ENCODE peak calls at places on chromosomes 3 and 15, in nine cellular contexts. V is smooth muscle cell of the brain vasculature; T is skeletal muscle cell; Z is non-pigmented ciliary epithelial cell; F is transverse colon; M is activated T-cell treated with anti-CD3 and anti-CD28 coated beads, Interleukin-2, amount 50 U/mL, for 72 hours; O is pons; J is cardiac muscle cell; H is BE2C. Y is an unnamed sample.

GRCh38 chr15:80242132-80242769 is 9.8 kb downstream of the CTXND1 start:
- DNase-seq in J (peak; percentile 56), Z (no peak), T (no peak), O (no peak), H (peak; percentile 61), F (peak; percentile 12), V (no peak), M (peak; percentile 4), Y (peak; percentile 60)

GRCh38 chr3:111027868-111028267 is 43.7 kb upstream of the NECTIN3 start:
- DNase-seq in F (no peak), T (no peak), V (no peak), Z (no peak), J (no peak), O (no peak), M (no peak), H (no peak), Y (no peak)

GRCh38 chr15:60115579-60116415 is 111.7 kb downstream of the FOXB1 start:
- DNase-seq in Z (no peak), T (no peak), O (no peak), J (no peak), H (no peak), F (no peak), M (no peak), V (no peak), Y (no peak)

GRCh38 chr15:68028808-68029207 is 25.3 kb upstream of the PIAS1 start:
- DNase-seq in V (no peak), Z (no peak), F (no peak), T (no peak), M (no peak), H (no peak), J (no peak), O (no peak), Y (no peak)

GRCh38 chr3:168531116-168531515 is 435.4 kb upstream of the GOLIM4 start:
- DNase-seq in F (no peak), V (no peak), Z (no peak), M (no peak), H (no peak), O (peak; percentile 29), T (no peak), J (peak; percentile 75), Y (no peak)

GRCh38 chr15:25787855-25788521 is 75.1 kb downstream of the ATP10A start:
- DNase-seq in F (peak; percentile 21), M (peak; percentile 25), H (no peak), Z (no peak), V (no peak), O (no peak), T (no peak), J (no peak), Y (no peak)

GRCh38 chr15:25676070-25676469 is 187.1 kb downstream of the ATP10A start:
- DNase-seq in O (no peak), J (no peak), Z (no peak), H (no peak), T (no peak), M (no peak), V (no peak), F (no peak), Y (no peak)

GRCh38 chr3:12679468-12679867 is 15.6 kb upstream of the RAF1 start:
- DNase-seq in H (peak; percentile 18), F (no peak), J (no peak), V (peak; percentile 65), Z (peak; percentile 64), T (peak; percentile 76), M (no peak), O (no peak), Y (no peak)

GRCh38 chr3:153090973-153091372 is 71.1 kb upstream of the RAP2B start:
- DNase-seq in Z (no peak), V (no peak), O (no peak), H (no peak), M (no peak), J (no peak), T (no peak), F (no peak), Y (no peak)

GRCh38 chr3:195698325-195699147 is 22.2 kb upstream of the MUC20 start:
- DNase-seq in Z (no peak), O (no peak), F (no peak), V (peak; percentile 95), H (no peak), T (no peak), M (no peak), J (no peak), Y (no peak)

GRCh38 chr3:51722362-51722761 is 15.5 kb downstream of the GRM2 start:
- DNase-seq in O (no peak), H (no peak), J (no peak), F (no peak), M (no peak), T (no peak), Z (no peak), V (no peak), Y (no peak)

GRCh38 chr3:182438398-182438797 is 354.9 kb upstream of the ATP11B start:
- DNase-seq in V (no peak), T (no peak), M (no peak), J (no peak), H (no peak), O (no peak), F (no peak), Z (no peak), Y (no peak)

GRCh38 chr3:16419640-16420039 is 93.9 kb downstream of the RFTN1 start:
- DNase-seq in V (no peak), J (no peak), O (no peak), T (peak; percentile 72), M (no peak), H (no peak), F (no peak), Z (no peak), Y (no peak)

GRCh38 chr3:13141991-13142412 is 68.8 kb upstream of the IQSEC1 start:
- DNase-seq in H (no peak), V (peak; percentile 17), O (peak; percentile 28), T (no peak), Z (no peak), M (peak; percentile 19), J (peak; percentile 85), F (no peak), Y (peak; percentile 62)

GRCh38 chr3:38297947-38298711 is 16.0 kb downstream of the SLC22A14 start:
- DNase-seq in O (peak; percentile 4), V (no peak), T (no peak), Z (peak; percentile 3), J (no peak), F (no peak), M (no peak), H (no peak), Y (no peak)

GRCh38 chr3:123405936-123406510 is 42.9 kb downstream of the ADCY5 start:
- DNase-seq in Z (no peak), T (no peak), F (no peak), M (no peak), H (no peak), V (no peak), J (no peak), O (no peak), Y (no peak)

GRCh38 chr15:48388017-48388936 is 57.0 kb downstream of the DUT start:
- DNase-seq in Z (no peak), J (peak; percentile 55), T (no peak), M (no peak), F (no peak), V (no peak), O (no peak), H (no peak), Y (no peak)

GRCh38 chr3:123385981-123386380 is 62.9 kb downstream of the ADCY5 start:
- DNase-seq in H (no peak), O (no peak), M (no peak), Z (no peak), T (no peak), F (no peak), V (no peak), J (no peak), Y (no peak)

GRCh38 chr15:33567652-33568051 is 256.9 kb downstream of the RYR3 start:
- DNase-seq in M (no peak), J (no peak), T (no peak), O (no peak), H (no peak), Z (no peak), F (no peak), V (no peak), Y (no peak)

GRCh38 chr3:161890147-161890625 is 393.6 kb downstream of the OTOL1 start:
- DNase-seq in O (no peak), H (peak; percentile 71), T (peak; percentile 98), F (peak; percentile 16), Z (peak; percentile 99), M (no peak), V (peak; percentile 98), J (no peak), Y (no peak)

GRCh38 chr3:112633757-112634156 is 7.2 kb downstream of the CCDC80 start:
- DNase-seq in O (no peak), M (no peak), F (no peak), H (no peak), J (no peak), Z (no peak), V (no peak), T (no peak), Y (no peak)

GRCh38 chr3:11001020-11001657 is 8.6 kb downstream of the SLC6A1 start:
- DNase-seq in O (peak; percentile 93), M (no peak), Z (no peak), H (no peak), J (no peak), F (no peak), T (no peak), V (no peak), Y (no peak)

GRCh38 chr3:114557791-114558190 is 264.0 kb downstream of the TIGIT start:
- DNase-seq in T (no peak), V (no peak), H (no peak), F (no peak), Z (no peak), O (no peak), M (no peak), J (no peak), Y (no peak)

GRCh38 chr3:22887664-22888291 is 315.3 kb upstream of the UBE2E2 start:
- DNase-seq in T (peak; percentile 8), F (peak; percentile 19), O (peak; percentile 47), J (peak; percentile 60), M (no peak), V (peak; percentile 9), Z (peak; percentile 13), H (no peak), Y (no peak)

GRCh38 chr3:64918989-64919388 is 231.2 kb upstream of the ADAMTS9 start:
- DNase-seq in O (no peak), J (no peak), T (no peak), Z (no peak), F (no peak), H (no peak), V (no peak), M (no peak), Y (no peak)

GRCh38 chr3:31532587-31533168 is at the start of gene STT3B:
- DNase-seq in M (peak; percentile 90), T (peak; percentile 51), Z (no peak), F (peak; percentile 86), H (no peak), V (no peak), J (peak; percentile 71), O (peak; percentile 77), Y (peak; percentile 83)

GRCh38 chr3:99656606-99657005 is 18.2 kb downstream of the COL8A1 start:
- DNase-seq in J (no peak), M (no peak), F (no peak), O (no peak), V (no peak), Z (no peak), H (no peak), T (no peak), Y (no peak)

GRCh38 chr15:77550275-77551251 is 82.1 kb downstream of the LINGO1 start:
- DNase-seq in M (no peak), T (no peak), J (peak; percentile 21), Z (no peak), H (no peak), O (no peak), V (no peak), F (no peak), Y (no peak)

GRCh38 chr3:143849854-143850549 is 1.7 kb upstream of the SLC9A9 start:
- DNase-seq in H (no peak), M (no peak), F (no peak), T (peak; percentile 75), O (peak; percentile 50), Z (peak; percentile 47), J (no peak), V (peak; percentile 50), Y (no peak)

GRCh38 chr3:25473246-25473645 is 45.2 kb downstream of the RARB start:
- DNase-seq in H (no peak), Z (no peak), F (no peak), J (no peak), O (peak; percentile 69), V (no peak), M (no peak), T (no peak), Y (no peak)

GRCh38 chr15:99738047-99738847 is 5.0 kb upstream of the LYSMD4 start:
- DNase-seq in Z (no peak), T (no peak), M (no peak), J (no peak), F (no peak), O (no peak), H (no peak), V (no peak), Y (no peak)